ENCODE peak calls at places on chromosome 10, in six cellular contexts. T is AG04450, Y is cardiac muscle cell, C is esophagus squamous epithelium, M is psoas muscle, K is colonic mucosa. Z is an unnamed sample. For H3K9me3 and H3K27me3, the result is how much of the 10 kb centered on the place peaks cover.

GRCh38 chr10:110184363-110184762 is 23.0 kb upstream of the MXI1 start:
- DNase-seq in T (no peak), C (no peak), M (no peak), Y (no peak), K (no peak), Z (no peak)

GRCh38 chr10:4343798-4344370 is 482.1 kb upstream of the AKR1E2 start:
- DNase-seq in K (no peak), C (no peak), M (no peak), Y (no peak), T (no peak), Z (no peak)

GRCh38 chr10:77989081-77989724 is 40.1 kb downstream of the POLR3A start:
- DNase-seq in Y (no peak), K (no peak), C (no peak), M (peak), T (no peak), Z (peak)

GRCh38 chr10:132918617-132919373 is 23.6 kb downstream of the CFAP46 start:
- DNase-seq in K (no peak), T (no peak), M (no peak), Y (no peak), C (no peak), Z (no peak)

GRCh38 chr10:85548038-85548437 is 818.6 kb downstream of the GRID1 start:
- DNase-seq in Y (peak), T (no peak), C (no peak), M (no peak), K (peak), Z (no peak)

GRCh38 chr10:46544989-46545791 is 11.3 kb downstream of the GPRIN2 start:
- DNase-seq in C (no peak), K (peak), T (no peak), Y (no peak), M (peak), Z (no peak)

GRCh38 chr10:124570646-124571045 is 109.0 kb downstream of the LHPP start:
- DNase-seq in C (no peak), K (no peak), T (no peak), Y (no peak), M (no peak), Z (no peak)

GRCh38 chr10:85648279-85648754 is 718.3 kb downstream of the GRID1 start:
- DNase-seq in T (no peak), C (no peak), K (no peak), Y (no peak), M (peak), Z (no peak)

GRCh38 chr10:12507165-12507870 is 158.0 kb downstream of the CAMK1D start:
- DNase-seq in T (no peak), Y (no peak), C (no peak), M (no peak), K (peak), Z (no peak)

GRCh38 chr10:11082551-11082950 is 64.9 kb downstream of the CELF2 start:
- DNase-seq in C (no peak), T (no peak), Y (no peak), M (no peak), K (no peak), Z (no peak)

GRCh38 chr10:101053516-101053915 is 8.3 kb upstream of the KAZALD1 start:
- DNase-seq in Y (no peak), T (no peak), C (no peak), K (no peak), M (no peak), Z (no peak)

GRCh38 chr10:60798031-60798430 is 19.8 kb downstream of the CDK1 start:
- DNase-seq in T (no peak), C (no peak), M (no peak), K (no peak), Y (no peak), Z (no peak)

GRCh38 chr10:34713875-34714274 is 101.2 kb downstream of the PARD3 start:
- DNase-seq in T (no peak), M (no peak), C (no peak), Y (no peak), K (no peak), Z (no peak)

GRCh38 chr10:10078476-10078875 is 939.2 kb upstream of the CELF2 start:
- DNase-seq in K (no peak), M (no peak), Y (no peak), C (no peak), T (no peak), Z (no peak)

GRCh38 chr10:17029581-17030271 is 99.9 kb downstream of the CUBN start:
- DNase-seq in C (peak), K (peak), T (no peak), M (peak), Y (no peak), Z (peak)

GRCh38 chr10:91604462-91604935 is 28.4 kb downstream of the PPP1R3C start:
- DNase-seq in T (no peak), Y (no peak), K (no peak), C (no peak), M (no peak), Z (no peak)

GRCh38 chr10:87921934-87922688 is 58.7 kb downstream of the PTEN start:
- DNase-seq in T (no peak), Y (no peak), C (no peak), K (no peak), M (no peak), Z (no peak)

GRCh38 chr10:51186358-51186757 is 112.1 kb downstream of the PRKG1 start:
- DNase-seq in K (no peak), C (no peak), M (no peak), T (no peak), Y (no peak), Z (no peak)

GRCh38 chr10:4217187-4217586 is 432.2 kb upstream of the KLF6 start:
- DNase-seq in C (no peak), K (no peak), M (no peak), T (no peak), Y (no peak), Z (no peak)

GRCh38 chr10:96910488-96911395 is 78.6 kb downstream of the LCOR start:
- DNase-seq in T (no peak), C (no peak), M (no peak), K (no peak), Y (peak), Z (no peak)

GRCh38 chr10:101956898-101957297 is 99.1 kb downstream of the ARMH3 start:
- DNase-seq in Y (no peak), T (no peak), K (no peak), M (no peak), C (no peak), Z (no peak)

GRCh38 chr10:126972622-126973414 is 67.6 kb downstream of the DOCK1 start:
- DNase-seq in K (no peak), T (peak), Y (no peak), M (no peak), C (no peak), Z (no peak)

GRCh38 chr10:110141185-110141584 is 66.2 kb upstream of the MXI1 start:
- DNase-seq in C (no peak), T (no peak), M (no peak), K (peak), Y (no peak), Z (no peak)

GRCh38 chr10:16717617-16718395 is 99.4 kb downstream of the RSU1 start:
- DNase-seq in Y (no peak), T (peak), M (no peak), C (no peak), K (no peak), Z (no peak)

GRCh38 chr10:101189461-101190401 is 39.5 kb downstream of the LBX1 start:
- DNase-seq in C (no peak), T (no peak), Y (peak), K (no peak), M (no peak), Z (no peak)

GRCh38 chr10:119270893-119271361 is 63.6 kb downstream of the GRK5 start:
- DNase-seq in C (peak), M (peak), T (no peak), Y (no peak), K (peak), Z (peak)

GRCh38 chr10:111107846-111108245 is 31.0 kb downstream of the ADRA2A start:
- DNase-seq in M (no peak), Y (no peak), T (no peak), C (no peak), K (no peak), Z (no peak)

GRCh38 chr10:30036811-30037210 is 22.6 kb downstream of the JCAD start:
- DNase-seq in K (no peak), Y (no peak), C (no peak), M (no peak), T (no peak), Z (no peak)

GRCh38 chr10:10396601-10397000 is 621.1 kb upstream of the CELF2 start:
- DNase-seq in M (no peak), K (no peak), C (no peak), T (no peak), Y (no peak), Z (no peak)

GRCh38 chr10:75103881-75104686 is 7.4 kb upstream of the SAMD8 start:
- DNase-seq in K (no peak), T (no peak), C (no peak), Y (no peak), M (no peak), Z (no peak)

GRCh38 chr10:47049906-47050305 is 138.7 kb downstream of the PTPN20 start:
- DNase-seq in M (no peak), C (no peak), K (no peak), Y (no peak), T (no peak), Z (no peak)

GRCh38 chr10:87865201-87866025 is 2.0 kb downstream of the PTEN start:
- DNase-seq in Y (no peak), T (no peak), M (no peak), C (no peak), K (no peak), Z (no peak)

GRCh38 chr10:30804478-30805055 is 175.0 kb upstream of the LYZL2 start:
- DNase-seq in T (no peak), K (no peak), Y (no peak), M (peak), C (no peak), Z (no peak)

GRCh38 chr10:96720422-96721206 is at the start of gene PIK3AP1:
- DNase-seq in Y (peak), K (peak), C (no peak), T (no peak), M (peak), Z (no peak)

GRCh38 chr10:72564596-72564995 is 61.3 kb downstream of the MICU1 start:
- DNase-seq in M (no peak), C (no peak), T (peak), K (no peak), Y (no peak), Z (no peak)

GRCh38 chr10:116669832-116670644 is 49.3 kb downstream of the PNLIPRP2 start:
- DNase-seq in K (peak), C (no peak), M (no peak), Y (peak), T (no peak), Z (no peak)
- H3K4me3 ChIP-seq in K (peak), C (peak), M (no peak), Y (peak), T (no peak), Z (no peak)

GRCh38 chr10:131222986-131223385 is 88.5 kb downstream of the TCERG1L start:
- DNase-seq in K (no peak), C (no peak), Y (no peak), T (no peak), M (no peak), Z (no peak)
- H3K9me3 ChIP-seq in K (under half), C (under half), Y (under half), T (half or more), M (under half), Z (under half)

DNA sequence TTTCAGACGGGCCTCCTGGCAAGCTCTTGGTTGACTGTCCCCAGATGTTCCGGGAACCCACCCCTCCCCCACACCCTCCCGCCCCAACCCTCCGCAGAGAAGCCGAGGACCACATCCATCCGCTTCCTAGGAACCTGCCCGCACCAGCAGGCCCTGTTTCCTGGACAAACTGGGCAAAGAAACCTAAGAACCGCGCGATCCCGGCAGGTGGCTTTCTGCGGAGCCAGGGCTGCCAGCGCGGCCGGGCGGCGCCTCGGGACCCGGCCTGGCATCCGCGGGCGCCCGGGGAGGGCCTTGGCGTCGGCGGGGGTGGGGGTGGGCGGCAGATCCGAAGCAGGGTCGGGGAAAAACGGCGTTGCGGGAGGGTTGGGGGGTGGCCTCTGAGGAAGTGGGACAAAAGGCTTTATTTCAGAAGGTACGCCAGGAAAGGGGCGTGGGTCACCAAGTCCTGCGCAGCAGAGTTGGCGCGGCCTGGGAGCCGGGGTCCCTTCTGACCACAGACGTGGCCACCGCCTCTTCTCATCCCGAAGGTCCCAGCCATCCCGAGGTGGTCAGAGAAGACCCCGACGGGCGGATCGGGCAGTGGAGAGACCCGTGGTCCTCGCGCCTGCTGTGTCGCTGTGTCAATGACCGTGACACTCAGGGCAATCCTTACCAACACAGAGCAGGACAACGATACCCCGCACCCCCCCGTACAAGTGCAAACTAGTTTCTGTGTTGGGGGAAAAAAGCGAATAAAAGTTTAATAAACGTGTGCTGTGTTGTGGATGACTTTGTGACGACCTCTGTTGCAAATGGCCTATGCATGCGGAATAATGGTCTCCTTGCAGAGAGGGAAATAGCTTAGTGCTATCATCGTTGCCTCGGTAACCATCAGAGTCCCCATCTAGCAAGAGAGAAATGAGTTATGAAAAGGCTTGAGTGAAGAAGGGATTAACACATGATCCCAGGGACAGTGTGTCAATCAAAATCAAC is 19.5 kb upstream of the GATA3 start:
- DNase-seq in M (no peak), Y (peak), K (no peak), C (no peak), T (no peak), Z (no peak)
- H3K27me3 ChIP-seq in M (half or more), Y (half or more), K (half or more), C (half or more), T (half or more), Z (under half)

DNA sequence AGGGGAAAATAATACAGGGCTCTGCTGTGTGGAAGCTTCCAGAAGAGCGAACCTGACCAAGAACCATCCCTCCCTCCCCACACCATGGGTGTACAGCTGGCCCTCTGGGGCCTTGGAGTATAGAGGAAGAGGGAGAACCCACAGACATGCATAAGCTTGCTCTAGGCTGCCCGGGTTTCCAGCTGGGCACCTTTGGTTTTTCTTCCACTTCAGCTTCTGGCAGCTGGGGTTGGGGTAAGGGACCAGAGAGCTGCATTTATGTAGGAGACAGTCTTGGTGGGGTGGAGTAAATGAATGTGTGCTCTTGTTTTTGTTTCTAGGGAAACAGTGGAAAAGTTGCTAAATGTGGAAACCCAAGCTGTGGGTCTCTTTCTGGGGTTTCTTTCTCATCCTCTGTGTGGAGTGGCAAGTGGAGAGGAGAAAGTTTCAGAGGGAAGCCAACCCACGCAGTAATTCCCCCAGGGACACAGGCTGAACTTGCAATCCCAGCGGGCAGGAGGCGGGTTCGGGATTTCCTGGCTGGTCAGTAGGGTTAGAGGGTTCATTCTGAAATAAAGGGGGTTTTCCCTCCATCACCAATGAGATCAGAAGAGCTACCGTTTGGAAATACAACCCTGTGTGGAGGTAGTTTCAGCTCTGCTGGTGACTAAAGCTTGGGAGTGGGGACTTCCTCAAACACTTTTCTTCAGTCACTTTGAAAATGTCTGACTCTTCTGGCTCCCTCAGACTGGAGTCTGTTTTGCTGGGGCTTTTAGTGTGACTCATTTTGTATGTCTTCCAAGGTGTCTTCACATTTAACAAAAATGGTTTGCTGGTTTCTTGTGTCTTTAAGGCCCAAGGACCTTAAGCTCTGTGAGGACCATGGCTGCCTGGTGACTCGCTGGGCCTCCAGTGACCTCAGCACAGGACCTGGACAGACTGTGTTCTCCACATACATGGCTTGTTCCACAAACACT is 22.2 kb upstream of the SRGN start:
- DNase-seq in Y (no peak), K (no peak), T (no peak), C (no peak), M (peak), Z (no peak)
- H3K4me3 ChIP-seq in Y (no peak), K (no peak), T (no peak), C (no peak), M (no peak), Z (no peak)

Z was measured in thoracic aorta.